ENCODE peak calls at places on chromosomes 4 and X, in ten cellular contexts. D, E, R, V, G, M, T, N, O and J are unnamed samples.

GRCh38 chrX:12771445-12772069 is 19.7 kb upstream of the PRPS2 start:
- DNase-seq in D (no peak), E (peak), R (peak), V (peak), G (no peak), M (no peak), T (no peak), N (peak), O (no peak), J (peak)

GRCh38 chr4:183098080-183098722 is 856 bp upstream of the WWC2 start:
- DNase-seq in D (no peak), E (peak), R (peak), V (peak), G (no peak), M (no peak), T (peak), N (peak), O (peak), J (peak)

GRCh38 chr4:102430511-102430910 is 70.6 kb upstream of the NFKB1 start:
- DNase-seq in D (no peak), E (no peak), R (peak), V (peak), G (no peak), M (no peak), T (no peak), N (no peak), O (no peak), J (no peak)

GRCh38 chrX:118495958-118496762 is 545 bp downstream of the DOCK11 start:
- DNase-seq in D (no peak), E (peak), R (peak), V (no peak), G (no peak), M (no peak), T (no peak), N (peak), O (peak), J (no peak)

GRCh38 chr4:41179086-41179374 is 35.3 kb downstream of the APBB2 start:
- DNase-seq in D (no peak), E (no peak), R (no peak), V (no peak), G (no peak), M (no peak), T (no peak), N (no peak), O (no peak), J (no peak)

GRCh38 chr4:140071806-140072205 is 82.2 kb downstream of the MAML3 start:
- DNase-seq in D (peak), E (peak), R (peak), V (peak), G (no peak), M (no peak), T (no peak), N (no peak), O (no peak), J (no peak)

GRCh38 chr4:81807927-81808672 is 336.4 kb upstream of the RASGEF1B start:
- DNase-seq in D (no peak), E (no peak), R (no peak), V (peak), G (no peak), M (no peak), T (no peak), N (peak), O (no peak), J (no peak)

GRCh38 chr4:136803430-136803829 is 728.9 kb downstream of the PCDH18 start:
- DNase-seq in D (no peak), E (no peak), R (no peak), V (no peak), G (no peak), M (no peak), T (no peak), N (no peak), O (no peak), J (no peak)

GRCh38 chrX:69616520-69617203 is 749 bp downstream of the EDA start:
- DNase-seq in D (no peak), E (peak), R (no peak), V (peak), G (no peak), M (no peak), T (no peak), N (peak), O (no peak), J (peak)

DNA sequence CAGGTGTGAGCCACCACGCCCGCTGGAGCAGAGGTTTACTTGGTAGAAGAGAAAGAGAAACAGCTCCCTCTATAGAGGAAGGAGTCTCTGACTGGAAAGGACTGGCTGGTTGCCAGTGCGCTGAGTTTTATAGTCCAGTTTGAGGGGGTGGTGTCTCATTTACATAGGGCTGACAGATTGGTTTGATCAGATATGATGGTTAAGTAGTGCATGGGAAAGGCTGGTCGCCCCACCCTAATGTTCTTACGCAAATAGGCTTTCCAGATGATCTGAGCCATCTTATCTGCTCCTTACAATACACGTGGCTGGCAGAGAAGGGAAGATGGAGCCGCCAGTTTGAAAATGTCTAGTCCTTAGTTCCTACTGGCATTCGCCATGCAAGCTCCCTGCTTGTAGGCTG is 439.5 kb downstream of the NAF1 start:
- DNase-seq in D (no peak), E (no peak), R (no peak), V (no peak), G (no peak), M (no peak), T (no peak), N (no peak), O (no peak), J (no peak)
- TF ChIP-seq CTCF in D (no peak), E (no peak), R (no peak), V (no peak), G (no peak), M (no peak), T (no peak), N (no peak), O (no peak), J (no peak)

DNA sequence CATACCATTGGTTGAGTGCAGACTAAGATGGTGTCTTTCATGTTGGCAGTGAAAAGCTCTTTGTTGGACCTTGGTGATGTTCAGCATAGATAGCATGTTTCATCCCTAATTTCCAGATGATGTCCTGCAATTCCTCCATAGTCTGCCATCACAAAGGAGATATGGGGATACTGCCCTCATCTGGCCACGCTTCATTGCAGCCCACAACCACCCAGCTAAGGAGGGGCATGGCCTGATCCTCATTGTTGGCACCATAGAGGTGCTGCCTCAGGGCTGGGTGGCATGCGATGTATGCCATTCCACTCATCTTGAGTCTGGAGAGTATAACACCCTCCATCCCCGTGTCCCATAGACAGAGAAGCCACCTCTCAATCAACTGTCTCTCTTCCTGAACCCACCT is 31.5 kb upstream of the NUDT6 start:
- DNase-seq in D (no peak), E (no peak), R (no peak), V (no peak), G (no peak), M (no peak), T (no peak), N (no peak), O (no peak), J (no peak)
- TF ChIP-seq CTCF in D (no peak), E (no peak), R (no peak), V (no peak), G (no peak), M (peak), T (no peak), N (no peak), O (no peak), J (no peak)

GRCh38 chrX:147832707-147833348 is 78.9 kb upstream of the FMR1 start:
- DNase-seq in D (no peak), E (peak), R (no peak), V (no peak), G (no peak), M (no peak), T (no peak), N (no peak), O (no peak), J (no peak)

GRCh38 chrX:147838465-147839131 is 73.1 kb upstream of the FMR1 start:
- DNase-seq in D (no peak), E (no peak), R (no peak), V (no peak), G (no peak), M (no peak), T (no peak), N (no peak), O (no peak), J (no peak)
- TF ChIP-seq CTCF in D (no peak), E (peak), R (peak), V (no peak), G (no peak), M (peak), T (peak), N (peak), O (no peak), J (peak)

GRCh38 chrX:153828723-153829548 is 1.4 kb downstream of the PDZD4 start:
- DNase-seq in D (no peak), E (peak), R (no peak), V (no peak), G (no peak), M (no peak), T (peak), N (no peak), O (peak), J (peak)
- TF ChIP-seq CTCF in D (no peak), E (no peak), R (no peak), V (no peak), G (no peak), M (no peak), T (no peak), N (no peak), O (no peak), J (no peak)

GRCh38 chrX:133045986-133046385 is 50.9 kb downstream of the USP26 start:
- DNase-seq in D (no peak), E (no peak), R (peak), V (no peak), G (no peak), M (no peak), T (no peak), N (no peak), O (peak), J (no peak)
- TF ChIP-seq CTCF in D (no peak), E (no peak), R (peak), V (no peak), G (no peak), M (peak), T (peak), N (no peak), O (peak), J (peak)

GRCh38 chrX:74291964-74292891 is 11.8 kb upstream of the ZCCHC13 start:
- DNase-seq in D (peak), E (peak), R (peak), V (peak), G (peak), M (peak), T (peak), N (peak), O (no peak), J (peak)
- TF ChIP-seq CTCF in D (peak), E (peak), R (peak), V (peak), G (peak), M (no peak), T (peak), N (no peak), O (no peak), J (no peak)

GRCh38 chrX:48703642-48704481 is 7.3 kb downstream of the SUV39H1 start:
- DNase-seq in D (no peak), E (no peak), R (peak), V (peak), G (no peak), M (no peak), T (no peak), N (no peak), O (no peak), J (no peak)
- TF ChIP-seq CTCF in D (no peak), E (no peak), R (no peak), V (no peak), G (peak), M (no peak), T (no peak), N (no peak), O (no peak), J (no peak)

DNA sequence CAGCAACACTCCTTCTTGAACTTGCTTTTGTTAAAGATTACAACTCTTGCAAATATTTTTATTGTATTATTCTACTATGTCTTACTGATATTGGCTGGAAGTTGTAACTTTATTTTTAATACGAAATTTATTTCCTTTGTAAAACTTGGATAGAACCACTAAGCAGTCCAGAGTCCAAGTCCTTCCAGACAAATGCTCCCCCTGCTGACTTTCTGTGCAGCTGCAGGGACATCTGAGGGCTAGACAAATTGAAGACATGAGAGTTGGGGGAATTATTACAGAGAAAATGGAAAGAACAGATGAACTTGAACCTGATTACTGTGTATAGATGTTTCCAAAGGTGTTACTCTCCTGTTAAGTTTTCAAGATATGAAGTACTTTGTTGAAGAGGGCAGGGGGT is 238.8 kb downstream of the GRIA3 start:
- DNase-seq in D (no peak), E (no peak), R (peak), V (peak), G (no peak), M (no peak), T (no peak), N (peak), O (no peak), J (peak)
- TF ChIP-seq CTCF in D (peak), E (peak), R (peak), V (peak), G (peak), M (peak), T (peak), N (peak), O (peak), J (peak)

GRCh38 chr4:4726051-4726450 is 133.4 kb upstream of the MSX1 start:
- DNase-seq in D (no peak), E (no peak), R (no peak), V (no peak), G (no peak), M (no peak), T (no peak), N (no peak), O (no peak), J (no peak)
- TF ChIP-seq CTCF in D (peak), E (no peak), R (peak), V (peak), G (peak), M (peak), T (peak), N (peak), O (peak), J (no peak)

DNA sequence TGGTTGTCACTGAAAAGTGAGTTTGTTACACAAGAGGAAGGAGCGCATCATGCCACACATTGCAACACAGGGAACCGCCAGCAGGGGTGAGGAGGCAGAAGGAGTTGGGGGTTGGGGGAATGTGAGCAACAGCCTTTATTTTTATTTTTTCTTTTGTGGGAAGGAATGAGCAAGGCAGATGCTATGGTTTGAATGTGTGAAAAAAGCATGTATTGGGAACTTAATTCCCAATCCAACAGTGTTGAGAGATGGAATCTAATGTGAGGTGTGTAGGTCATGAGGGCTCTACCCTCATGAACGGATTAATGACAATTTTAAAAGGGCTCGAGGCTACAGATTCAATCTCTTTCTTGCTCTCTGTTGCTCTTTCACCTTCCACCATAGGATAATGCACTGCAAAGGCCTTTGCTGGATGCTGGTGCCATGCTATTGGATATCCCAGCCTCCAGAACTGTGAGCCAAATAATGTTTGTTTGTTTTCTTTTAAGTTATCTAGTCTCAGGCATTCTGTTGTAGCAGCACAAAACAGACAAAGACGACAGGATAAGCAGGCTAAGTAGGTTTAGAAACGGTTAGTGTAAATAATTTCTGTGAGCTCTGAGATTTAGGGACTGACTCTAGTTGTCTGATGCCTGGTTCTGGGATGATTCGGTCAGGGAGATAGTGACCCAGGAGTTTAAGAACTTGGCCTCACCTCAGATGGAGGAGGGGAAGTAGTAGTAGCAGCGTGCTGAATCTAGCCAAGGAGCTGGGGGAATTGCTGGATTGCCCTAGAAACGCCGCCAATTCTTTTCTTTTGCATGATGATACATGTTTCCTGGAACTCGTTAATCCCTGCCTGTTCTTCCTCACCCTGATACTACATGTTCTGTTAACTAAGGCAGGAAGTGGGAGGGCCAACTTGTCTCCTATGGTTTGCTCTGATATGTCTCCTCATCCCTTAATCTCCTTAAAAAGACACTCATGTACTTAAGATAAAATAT is 156.6 kb upstream of the CTSO start:
- DNase-seq in D (no peak), E (no peak), R (no peak), V (peak), G (no peak), M (no peak), T (no peak), N (peak), O (peak), J (no peak)
- TF ChIP-seq CTCF in D (no peak), E (no peak), R (peak), V (peak), G (peak), M (no peak), T (no peak), N (no peak), O (peak), J (no peak)